ENCODE peak calls at places on chromosomes 6 and 20, in six cellular contexts. One of them, this sample, is unnamed.

GRCh38 chr6:25086500-25087091 is 150.8 kb upstream of the RIPOR2 start:
- DNase-seq in fibroblast of pulmonary artery: no peak
- DNase-seq in tibial artery: no peak
- DNase-seq in B cell: no peak
- DNase-seq in cardiac fibroblast: no peak
- DNase-seq in endothelial cell: no peak
- DNase-seq in this sample: no peak

GRCh38 chr20:18063676-18064075 is 6.0 kb upstream of the OVOL2 start:
- DNase-seq in tibial artery: no peak
- DNase-seq in endothelial cell: no peak
- DNase-seq in B cell: no peak
- DNase-seq in fibroblast of pulmonary artery: no peak
- DNase-seq in cardiac fibroblast: no peak
- DNase-seq in this sample: no peak

GRCh38 chr6:137095651-137096238 is 51.0 kb upstream of the IL20RA start:
- DNase-seq in cardiac fibroblast: no peak
- DNase-seq in B cell: peak
- DNase-seq in fibroblast of pulmonary artery: no peak
- DNase-seq in tibial artery: no peak
- DNase-seq in endothelial cell: no peak
- DNase-seq in this sample: no peak

GRCh38 chr6:57224769-57225515 is 2.8 kb upstream of the RAB23 start:
- DNase-seq in endothelial cell: no peak
- DNase-seq in tibial artery: no peak
- DNase-seq in cardiac fibroblast: peak
- DNase-seq in B cell: no peak
- DNase-seq in fibroblast of pulmonary artery: peak
- DNase-seq in this sample: no peak

GRCh38 chr6:157291356-157291755 is 32.0 kb downstream of the TMEM242 start:
- DNase-seq in B cell: no peak
- DNase-seq in tibial artery: no peak
- DNase-seq in fibroblast of pulmonary artery: no peak
- DNase-seq in endothelial cell: no peak
- DNase-seq in cardiac fibroblast: no peak
- DNase-seq in this sample: no peak

GRCh38 chr6:142359271-142359960 is 57.6 kb downstream of the ADGRG6 start:
- DNase-seq in endothelial cell: no peak
- DNase-seq in tibial artery: no peak
- DNase-seq in B cell: no peak
- DNase-seq in cardiac fibroblast: no peak
- DNase-seq in fibroblast of pulmonary artery: no peak
- DNase-seq in this sample: no peak

GRCh38 chr20:4956200-4956810 is 45.0 kb downstream of the SLC23A2 start:
- DNase-seq in fibroblast of pulmonary artery: peak
- DNase-seq in cardiac fibroblast: peak
- DNase-seq in endothelial cell: no peak
- DNase-seq in tibial artery: no peak
- DNase-seq in B cell: no peak
- DNase-seq in this sample: no peak

GRCh38 chr6:7568021-7568420 is 22.0 kb upstream of the SNRNP48 start:
- DNase-seq in B cell: no peak
- DNase-seq in fibroblast of pulmonary artery: peak
- DNase-seq in cardiac fibroblast: peak
- DNase-seq in tibial artery: no peak
- DNase-seq in endothelial cell: no peak
- DNase-seq in this sample: no peak

GRCh38 chr6:74161380-74161779 is 465.4 kb downstream of the CD109 start:
- DNase-seq in B cell: no peak
- DNase-seq in cardiac fibroblast: no peak
- DNase-seq in fibroblast of pulmonary artery: no peak
- DNase-seq in tibial artery: no peak
- DNase-seq in endothelial cell: no peak
- DNase-seq in this sample: no peak

GRCh38 chr6:13425971-13426931 is 61.1 kb downstream of the GFOD1 start:
- DNase-seq in tibial artery: peak
- DNase-seq in endothelial cell: no peak
- DNase-seq in B cell: peak
- DNase-seq in fibroblast of pulmonary artery: peak
- DNase-seq in cardiac fibroblast: peak
- DNase-seq in this sample: no peak

GRCh38 chr6:34520645-34521462 is 35.3 kb downstream of the SPDEF start:
- DNase-seq in fibroblast of pulmonary artery: no peak
- DNase-seq in tibial artery: no peak
- DNase-seq in B cell: no peak
- DNase-seq in endothelial cell: no peak
- DNase-seq in cardiac fibroblast: peak
- DNase-seq in this sample: no peak
- TF ChIP-seq CTCF in fibroblast of pulmonary artery: no peak
- TF ChIP-seq CTCF in tibial artery: no peak
- TF ChIP-seq CTCF in B cell: no peak
- TF ChIP-seq CTCF in endothelial cell: no peak
- TF ChIP-seq CTCF in cardiac fibroblast: no peak
- TF ChIP-seq CTCF in this sample: no peak

GRCh38 chr20:53937929-53938367 is 132.4 kb downstream of the BCAS1 start:
- DNase-seq in fibroblast of pulmonary artery: no peak
- DNase-seq in B cell: no peak
- DNase-seq in tibial artery: no peak
- DNase-seq in cardiac fibroblast: no peak
- DNase-seq in endothelial cell: no peak
- DNase-seq in this sample: no peak

GRCh38 chr20:53938739-53939138 is 131.7 kb downstream of the BCAS1 start:
- DNase-seq in tibial artery: no peak
- DNase-seq in fibroblast of pulmonary artery: no peak
- DNase-seq in cardiac fibroblast: no peak
- DNase-seq in endothelial cell: no peak
- DNase-seq in B cell: no peak
- DNase-seq in this sample: no peak

GRCh38 chr20:53940356-53940694 is 130.1 kb downstream of the BCAS1 start:
- DNase-seq in tibial artery: no peak
- DNase-seq in cardiac fibroblast: no peak
- DNase-seq in B cell: no peak
- DNase-seq in fibroblast of pulmonary artery: no peak
- DNase-seq in endothelial cell: no peak
- DNase-seq in this sample: no peak

GRCh38 chr20:53940883-53941546 is 129.4 kb downstream of the BCAS1 start:
- DNase-seq in endothelial cell: no peak
- DNase-seq in B cell: no peak
- DNase-seq in tibial artery: no peak
- DNase-seq in fibroblast of pulmonary artery: peak
- DNase-seq in cardiac fibroblast: peak
- DNase-seq in this sample: peak

DNA sequence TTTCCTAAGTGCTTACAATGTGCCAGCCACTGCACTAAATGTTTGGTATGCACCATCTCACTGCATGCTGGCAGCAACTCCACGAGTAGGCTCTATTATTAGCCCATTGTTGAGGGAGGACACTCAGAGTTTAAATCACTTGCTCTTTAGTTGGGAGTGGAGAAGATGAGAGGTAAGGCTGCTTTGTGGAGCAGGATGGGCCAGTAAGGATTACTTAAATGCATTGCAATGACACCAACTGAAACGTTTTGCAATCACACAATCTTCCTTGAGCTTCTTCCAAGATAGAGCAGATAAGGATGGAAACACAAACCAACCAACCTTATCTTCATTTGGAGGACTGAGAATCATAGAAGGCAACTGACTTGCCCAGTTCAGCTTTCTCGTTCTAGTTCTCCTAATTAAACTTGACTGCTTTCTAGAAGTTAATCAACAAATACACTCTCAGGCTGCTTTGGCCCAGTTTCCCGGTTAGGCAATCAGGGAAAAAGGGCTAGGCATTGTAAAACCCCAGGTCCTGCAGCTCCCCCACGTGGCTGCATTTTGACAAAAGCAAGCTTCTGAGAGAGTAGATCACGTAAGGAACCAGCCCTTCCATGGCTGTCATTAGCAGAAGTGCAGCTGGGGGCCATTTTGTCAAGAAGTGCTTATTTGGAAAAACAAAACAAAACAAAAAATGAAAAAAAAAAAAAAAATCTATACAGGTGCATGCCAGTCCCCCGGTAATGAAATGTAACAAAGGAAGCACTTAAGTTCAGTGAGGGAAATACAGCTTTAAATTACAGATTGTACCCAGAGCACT is 130.6 kb downstream of the BCAS1 start:
- DNase-seq in B cell: peak
- DNase-seq in endothelial cell: peak
- DNase-seq in tibial artery: peak
- DNase-seq in cardiac fibroblast: peak
- DNase-seq in fibroblast of pulmonary artery: peak
- DNase-seq in this sample: peak
- TF ChIP-seq CTCF in B cell: peak
- TF ChIP-seq CTCF in endothelial cell: peak
- TF ChIP-seq CTCF in tibial artery: peak
- TF ChIP-seq CTCF in cardiac fibroblast: peak
- TF ChIP-seq CTCF in fibroblast of pulmonary artery: peak
- TF ChIP-seq CTCF in this sample: peak

GRCh38 chr6:22470454-22471368 is 98.7 kb upstream of the HDGFL1 start:
- DNase-seq in B cell: no peak
- DNase-seq in fibroblast of pulmonary artery: peak
- DNase-seq in endothelial cell: no peak
- DNase-seq in cardiac fibroblast: peak
- DNase-seq in tibial artery: peak
- DNase-seq in this sample: no peak
- TF ChIP-seq CTCF in B cell: no peak
- TF ChIP-seq CTCF in fibroblast of pulmonary artery: peak
- TF ChIP-seq CTCF in endothelial cell: no peak
- TF ChIP-seq CTCF in cardiac fibroblast: no peak
- TF ChIP-seq CTCF in tibial artery: no peak
- TF ChIP-seq CTCF in this sample: peak

GRCh38 chr20:38550274-38550673 is 30.7 kb upstream of the ADIG start:
- DNase-seq in fibroblast of pulmonary artery: no peak
- DNase-seq in tibial artery: no peak
- DNase-seq in endothelial cell: no peak
- DNase-seq in cardiac fibroblast: no peak
- DNase-seq in B cell: no peak
- DNase-seq in this sample: no peak
- TF ChIP-seq CTCF in fibroblast of pulmonary artery: no peak
- TF ChIP-seq CTCF in tibial artery: no peak
- TF ChIP-seq CTCF in endothelial cell: peak
- TF ChIP-seq CTCF in cardiac fibroblast: peak
- TF ChIP-seq CTCF in B cell: no peak
- TF ChIP-seq CTCF in this sample: peak

GRCh38 chr20:57332105-57333089 is 2.8 kb downstream of the SPO11 start:
- DNase-seq in tibial artery: no peak
- DNase-seq in cardiac fibroblast: no peak
- DNase-seq in endothelial cell: no peak
- DNase-seq in B cell: no peak
- DNase-seq in fibroblast of pulmonary artery: no peak
- DNase-seq in this sample: no peak
- TF ChIP-seq CTCF in tibial artery: no peak
- TF ChIP-seq CTCF in cardiac fibroblast: no peak
- TF ChIP-seq CTCF in endothelial cell: peak
- TF ChIP-seq CTCF in B cell: no peak
- TF ChIP-seq CTCF in fibroblast of pulmonary artery: no peak
- TF ChIP-seq CTCF in this sample: peak

GRCh38 chr20:1622450-1622849 is 2.6 kb upstream of the SIRPB1 start:
- DNase-seq in cardiac fibroblast: no peak
- DNase-seq in fibroblast of pulmonary artery: no peak
- DNase-seq in B cell: no peak
- DNase-seq in tibial artery: no peak
- DNase-seq in endothelial cell: no peak
- DNase-seq in this sample: no peak

GRCh38 chr20:1618954-1619550 is 757 bp downstream of the SIRPB1 start:
- DNase-seq in fibroblast of pulmonary artery: no peak
- DNase-seq in endothelial cell: no peak
- DNase-seq in tibial artery: no peak
- DNase-seq in B cell: no peak
- DNase-seq in cardiac fibroblast: no peak
- DNase-seq in this sample: no peak

GRCh38 chr20:1619861-1620444 is at the start of gene SIRPB1:
- DNase-seq in B cell: no peak
- DNase-seq in endothelial cell: no peak
- DNase-seq in cardiac fibroblast: no peak
- DNase-seq in fibroblast of pulmonary artery: no peak
- DNase-seq in tibial artery: no peak
- DNase-seq in this sample: no peak

GRCh38 chr20:1617055-1617454 is 2.8 kb downstream of the SIRPB1 start:
- DNase-seq in cardiac fibroblast: peak
- DNase-seq in fibroblast of pulmonary artery: peak
- DNase-seq in endothelial cell: no peak
- DNase-seq in B cell: no peak
- DNase-seq in tibial artery: no peak
- DNase-seq in this sample: no peak

GRCh38 chr20:1618479-1618878 is 1.3 kb downstream of the SIRPB1 start:
- DNase-seq in endothelial cell: no peak
- DNase-seq in fibroblast of pulmonary artery: no peak
- DNase-seq in B cell: no peak
- DNase-seq in tibial artery: no peak
- DNase-seq in cardiac fibroblast: no peak
- DNase-seq in this sample: no peak
- TF ChIP-seq CTCF in endothelial cell: no peak
- TF ChIP-seq CTCF in fibroblast of pulmonary artery: no peak
- TF ChIP-seq CTCF in B cell: no peak
- TF ChIP-seq CTCF in tibial artery: no peak
- TF ChIP-seq CTCF in cardiac fibroblast: no peak
- TF ChIP-seq CTCF in this sample: no peak

GRCh38 chr20:58213716-58214115 is 14.7 kb downstream of the ANKRD60 start:
- DNase-seq in cardiac fibroblast: no peak
- DNase-seq in endothelial cell: no peak
- DNase-seq in B cell: no peak
- DNase-seq in fibroblast of pulmonary artery: no peak
- DNase-seq in tibial artery: no peak
- DNase-seq in this sample: no peak

GRCh38 chr20:58212636-58213035 is 15.8 kb downstream of the ANKRD60 start:
- DNase-seq in endothelial cell: no peak
- DNase-seq in fibroblast of pulmonary artery: no peak
- DNase-seq in cardiac fibroblast: no peak
- DNase-seq in B cell: no peak
- DNase-seq in tibial artery: no peak
- DNase-seq in this sample: no peak

GRCh38 chr20:58214310-58214709 is 14.1 kb downstream of the ANKRD60 start:
- DNase-seq in B cell: no peak
- DNase-seq in endothelial cell: no peak
- DNase-seq in fibroblast of pulmonary artery: no peak
- DNase-seq in tibial artery: no peak
- DNase-seq in cardiac fibroblast: no peak
- DNase-seq in this sample: no peak

GRCh38 chr20:58215116-58215515 is 13.3 kb downstream of the ANKRD60 start:
- DNase-seq in B cell: no peak
- DNase-seq in cardiac fibroblast: no peak
- DNase-seq in endothelial cell: no peak
- DNase-seq in tibial artery: peak
- DNase-seq in fibroblast of pulmonary artery: no peak
- DNase-seq in this sample: no peak

DNA sequence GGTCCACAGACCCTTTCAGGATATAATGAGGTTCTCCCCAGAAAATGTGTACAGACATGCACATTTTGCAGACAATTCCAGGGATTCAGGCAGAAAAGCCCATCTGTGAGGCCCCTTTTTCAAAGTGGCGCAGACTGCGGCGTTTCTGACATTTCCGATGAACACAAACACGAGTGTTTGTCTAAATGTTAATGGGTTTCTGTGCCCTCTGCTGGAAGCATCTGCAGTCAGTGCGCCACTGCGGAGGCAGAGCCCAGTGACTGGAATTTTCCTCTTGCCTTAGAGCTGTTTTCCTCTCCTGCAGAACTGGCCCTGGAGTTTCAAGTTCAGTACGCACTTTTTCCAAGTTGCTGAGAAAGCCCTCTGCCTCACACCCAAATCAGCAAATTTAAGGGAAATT is 15.3 kb downstream of the ANKRD60 start:
- DNase-seq in cardiac fibroblast: no peak
- DNase-seq in B cell: no peak
- DNase-seq in tibial artery: no peak
- DNase-seq in endothelial cell: no peak
- DNase-seq in fibroblast of pulmonary artery: no peak
- DNase-seq in this sample: no peak
- TF ChIP-seq CTCF in cardiac fibroblast: no peak
- TF ChIP-seq CTCF in B cell: no peak
- TF ChIP-seq CTCF in tibial artery: no peak
- TF ChIP-seq CTCF in endothelial cell: no peak
- TF ChIP-seq CTCF in fibroblast of pulmonary artery: no peak
- TF ChIP-seq CTCF in this sample: no peak

This sample was measured in neural crest cell.